ENCODE peak calls at places on chromosomes 12 and 14, in nine cellular contexts. R is neuronal stem cell; E is CD4-positive, alpha-beta memory T cell; B is naive thymus-derived CD4-positive, alpha-beta T cell; X is lung; Q is neural progenitor cell; S is OCI-LY7; P is body of pancreas; I is effector memory CD4-positive, alpha-beta T cell. U is an unnamed sample.

GRCh38 chr12:76226397-76226796 is 121.8 kb downstream of the BBS10 start:
- DNase-seq in Q (no peak), I (no peak), E (no peak), P (no peak), X (no peak), B (no peak), S (no peak), R (no peak), U (no peak)

GRCh38 chr14:93977790-93978581 is 1.6 kb upstream of the ASB2 start:
- DNase-seq in Q (no peak), B (peak), R (no peak), E (peak), I (peak), S (peak), X (no peak), P (no peak), U (no peak)

GRCh38 chr12:1471224-1471623 is 123.2 kb downstream of the FBXL14 start:
- DNase-seq in I (no peak), P (no peak), S (no peak), B (no peak), X (no peak), R (no peak), Q (no peak), E (no peak), U (no peak)

GRCh38 chr14:77459072-77459723 is 1.3 kb downstream of the AHSA1 start:
- DNase-seq in S (peak), R (peak), P (peak), X (peak), Q (peak), B (peak), E (peak), I (peak), U (no peak)

GRCh38 chr12:3421599-3421998 is 69.4 kb upstream of the PRMT8 start:
- DNase-seq in E (no peak), B (no peak), Q (no peak), P (no peak), R (no peak), S (no peak), I (no peak), X (no peak), U (no peak)

GRCh38 chr14:79278798-79279644 is 932.3 kb downstream of the DIO2 start:
- DNase-seq in E (no peak), B (no peak), P (peak), X (peak), I (no peak), Q (peak), R (peak), S (no peak), U (peak)

GRCh38 chr12:5154091-5154490 is 110.4 kb downstream of the KCNA5 start:
- DNase-seq in P (no peak), S (no peak), B (no peak), X (no peak), Q (peak), R (no peak), I (no peak), E (no peak), U (no peak)

GRCh38 chr14:70887207-70888150 is 19.8 kb upstream of the PCNX1 start:
- DNase-seq in S (no peak), B (no peak), X (no peak), E (no peak), P (no peak), Q (no peak), R (no peak), I (no peak), U (no peak)

GRCh38 chr12:1591029-1591428 is 3.4 kb downstream of the FBXL14 start:
- DNase-seq in X (no peak), P (no peak), I (no peak), S (peak), E (peak), B (no peak), Q (peak), R (no peak), U (no peak)

GRCh38 chr14:63543000-63543825 is at the start of gene PPP2R5E:
- DNase-seq in Q (peak), I (peak), X (peak), B (peak), R (peak), S (peak), E (peak), P (peak), U (peak)

GRCh38 chr14:98162829-98163228 is 1109.2 kb downstream of the BCL11B start:
- DNase-seq in B (no peak), P (no peak), R (no peak), I (no peak), E (no peak), S (no peak), X (no peak), Q (no peak), U (no peak)

GRCh38 chr14:37579250-37579649 is 15.8 kb downstream of the FOXA1 start:
- DNase-seq in S (no peak), I (no peak), R (no peak), P (no peak), B (no peak), Q (peak), X (no peak), E (no peak), U (no peak)

GRCh38 chr14:22776215-22776614 is 9.7 kb downstream of the OXA1L start:
- DNase-seq in X (no peak), Q (no peak), P (no peak), S (no peak), B (no peak), E (no peak), I (no peak), R (no peak), U (no peak)

DNA sequence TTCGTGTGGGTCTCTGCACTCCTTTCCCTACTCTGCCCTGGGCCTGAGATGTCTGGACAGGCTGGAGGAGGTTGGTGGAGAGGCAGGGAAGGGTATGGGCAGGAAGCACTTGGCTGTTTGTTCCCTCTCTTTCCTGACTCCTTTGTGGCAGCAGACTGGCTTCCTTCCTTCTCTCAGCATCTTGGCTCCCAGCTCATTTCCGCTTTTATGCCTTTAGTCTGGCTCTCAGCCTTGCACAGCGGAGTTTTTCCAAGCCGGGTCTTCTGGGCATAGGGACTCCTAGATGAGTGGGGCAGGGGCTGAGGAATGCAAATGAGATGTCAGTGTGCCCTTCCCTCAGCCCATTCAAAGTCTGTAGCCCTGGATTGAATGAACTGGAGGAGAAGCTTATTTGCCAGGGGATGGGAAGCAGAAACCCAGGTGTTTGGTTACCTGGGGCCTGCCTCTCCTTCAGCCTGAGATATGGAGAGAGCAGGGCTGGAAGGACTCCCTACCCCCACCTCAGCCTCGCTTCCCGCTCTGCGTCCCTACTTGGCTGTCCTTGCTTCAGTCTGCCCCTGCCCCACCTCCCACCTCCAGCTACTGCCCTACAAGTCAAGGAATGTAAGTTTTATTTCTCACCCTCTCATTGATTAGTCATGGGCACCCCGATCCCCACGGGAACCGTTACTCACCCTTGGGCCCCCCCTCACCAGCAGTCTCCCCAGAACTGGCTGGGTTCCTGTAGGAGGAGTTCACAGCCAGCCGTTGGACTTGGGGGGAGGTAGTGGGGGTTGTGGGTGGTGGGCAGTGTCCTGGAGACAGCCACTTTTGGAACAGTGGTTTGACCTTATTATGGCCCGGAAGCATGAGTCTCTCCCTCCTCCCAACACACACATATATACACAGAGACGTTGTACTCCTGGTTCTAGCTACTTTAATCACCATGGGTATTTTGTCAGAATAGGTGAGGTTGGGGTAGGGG is 9.3 kb upstream of the ITGA5 start:
- DNase-seq in B (no peak), E (no peak), I (no peak), Q (no peak), X (no peak), R (no peak), S (no peak), P (no peak), U (peak)
- H3K27ac ChIP-seq in B (no peak), E (no peak), I (no peak), Q (no peak), X (peak), R (no peak), S (no peak), P (no peak), U (peak)

GRCh38 chr12:19227880-19228210 is 98.3 kb downstream of the PLEKHA5 start:
- DNase-seq in Q (peak), I (no peak), X (no peak), P (no peak), S (no peak), E (no peak), R (no peak), B (no peak), U (no peak)

GRCh38 chr12:19230299-19230866 is 100.8 kb downstream of the PLEKHA5 start:
- DNase-seq in E (no peak), P (no peak), X (no peak), R (no peak), I (no peak), S (no peak), Q (no peak), B (no peak), U (no peak)

GRCh38 chr12:19230896-19231295 is 101.4 kb downstream of the PLEKHA5 start:
- DNase-seq in B (no peak), Q (no peak), X (no peak), E (no peak), S (no peak), I (no peak), P (no peak), R (no peak), U (no peak)

GRCh38 chr12:19224746-19225145 is 95.2 kb downstream of the PLEKHA5 start:
- DNase-seq in I (no peak), S (no peak), E (no peak), Q (no peak), P (no peak), B (no peak), R (no peak), X (no peak), U (no peak)

GRCh38 chr12:19227190-19227879 is 97.8 kb downstream of the PLEKHA5 start:
- DNase-seq in X (no peak), R (peak), I (no peak), Q (peak), S (no peak), E (no peak), B (no peak), P (no peak), U (no peak)
- H3K27ac ChIP-seq in X (no peak), R (peak), I (no peak), Q (peak), S (no peak), E (no peak), B (no peak), P (no peak), U (no peak)

DNA sequence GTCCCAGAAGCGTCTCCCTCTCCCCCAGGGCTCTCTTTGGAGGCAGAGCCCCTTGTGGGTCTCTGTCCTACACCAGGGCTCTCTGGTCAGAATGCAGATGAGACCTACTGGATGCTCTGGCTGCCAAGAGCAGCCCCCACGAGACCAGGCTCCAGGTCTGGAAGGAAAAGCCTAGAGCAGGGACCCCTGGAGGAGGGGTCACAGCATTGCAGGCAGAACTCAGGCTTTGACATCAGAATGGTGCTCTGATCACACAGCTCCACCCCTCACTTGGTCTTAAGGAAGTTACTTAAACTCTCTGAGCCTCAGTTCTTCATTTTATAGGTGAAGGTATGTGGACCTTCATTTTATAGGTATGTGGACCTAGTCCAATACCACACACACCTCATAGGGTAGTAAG is 83.1 kb downstream of the ARL6IP4 start:
- DNase-seq in B (no peak), X (no peak), Q (peak), S (peak), E (no peak), I (no peak), R (peak), P (no peak), U (no peak)
- H3K27ac ChIP-seq in B (peak), X (peak), Q (no peak), S (peak), E (no peak), I (no peak), R (no peak), P (peak), U (peak)

GRCh38 chr12:108649668-108650067 is 16.0 kb upstream of the SELPLG start:
- DNase-seq in P (no peak), E (no peak), X (no peak), B (no peak), R (no peak), I (no peak), Q (no peak), S (no peak), U (no peak)

GRCh38 chr12:108647199-108647935 is 13.7 kb upstream of the SELPLG start:
- DNase-seq in X (no peak), E (no peak), R (no peak), B (no peak), Q (no peak), I (no peak), P (no peak), S (no peak), U (no peak)

GRCh38 chr12:108649126-108649525 is 15.4 kb upstream of the SELPLG start:
- DNase-seq in B (no peak), R (no peak), I (no peak), S (no peak), P (no peak), X (no peak), Q (no peak), E (no peak), U (no peak)

GRCh38 chr12:108647936-108648287 is 14.2 kb upstream of the SELPLG start:
- DNase-seq in P (no peak), E (no peak), I (no peak), Q (no peak), B (no peak), S (no peak), R (no peak), X (no peak), U (no peak)

DNA sequence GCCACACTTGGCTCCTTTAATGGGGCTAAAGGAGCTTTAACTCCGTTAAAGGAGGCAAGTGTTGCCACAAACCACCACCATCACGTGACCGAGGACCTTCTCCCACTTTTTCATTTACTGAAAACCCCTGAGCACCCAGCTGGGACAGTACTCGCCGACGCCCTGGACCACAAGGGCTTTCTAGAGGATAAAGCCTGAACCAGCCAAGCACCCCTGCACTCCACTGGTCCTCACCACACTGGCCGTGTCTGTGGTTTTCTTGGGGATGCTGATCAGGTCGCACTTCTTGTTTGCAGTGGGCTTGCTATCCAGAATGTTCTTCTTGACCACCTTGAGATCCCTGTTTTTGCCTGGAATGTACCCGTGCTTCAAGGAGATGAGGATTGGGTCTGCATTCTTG is 14.7 kb upstream of the SELPLG start:
- DNase-seq in B (no peak), E (no peak), Q (no peak), I (no peak), R (no peak), P (no peak), S (no peak), X (no peak), U (no peak)
- H3K27ac ChIP-seq in B (no peak), E (no peak), Q (peak), I (no peak), R (no peak), P (no peak), S (no peak), X (peak), U (no peak)

U was measured in sigmoid colon.